ENCODE peak calls at places on chromosomes 5 and 9, in eight cellular contexts. L is HTR-8/SVneo, T is cardiac muscle cell, Y is H1, A is GM12891, V is Peyer's patch, B is GM06990, W is foreskin melanocyte. H is an unnamed sample.

GRCh38 chr5:66560371-66560770 is 35.8 kb upstream of the MAST4 start:
- DNase-seq in W (no peak), L (no peak), B (no peak), V (no peak), A (no peak), Y (no peak), T (no peak), H (no peak)

GRCh38 chr5:16617272-16617973 is 626 bp upstream of the RETREG1 start:
- DNase-seq in B (peak; percentile 14), A (no peak), Y (no peak), V (peak; percentile 48), T (no peak), L (peak; percentile 30), W (no peak), H (peak; percentile 74)

GRCh38 chr5:111367081-111367480 is 142.9 kb downstream of the CAMK4 start:
- DNase-seq in W (no peak), Y (no peak), T (no peak), B (no peak), L (peak; percentile 29), V (no peak), A (no peak), H (no peak)

GRCh38 chr5:34651791-34652190 is 4.3 kb upstream of the RAI14 start:
- DNase-seq in B (no peak), L (no peak), A (no peak), Y (no peak), V (no peak), W (no peak), T (no peak), H (no peak)

GRCh38 chr5:66608501-66608900 is 12.3 kb downstream of the MAST4 start:
- DNase-seq in Y (no peak), B (no peak), A (no peak), V (no peak), L (no peak), W (no peak), T (no peak), H (no peak)

GRCh38 chr9:14957054-14957453 is 46.8 kb upstream of the FREM1 start:
- DNase-seq in W (no peak), V (no peak), T (peak; percentile 18), L (no peak), Y (no peak), B (no peak), A (no peak), H (no peak)

GRCh38 chr5:37637165-37637845 is 202.5 kb downstream of the GDNF start:
- DNase-seq in W (no peak), B (no peak), Y (no peak), V (no peak), L (no peak), A (no peak), T (no peak), H (no peak)

GRCh38 chr5:159017787-159018186 is 81.9 kb downstream of the EBF1 start:
- DNase-seq in A (no peak), V (no peak), B (no peak), Y (peak; percentile 21), W (peak; percentile 18), T (peak; percentile 92), L (peak; percentile 12), H (peak; percentile 71)

GRCh38 chr5:90111354-90112070 is 298.0 kb downstream of the CETN3 start:
- DNase-seq in Y (no peak), V (no peak), B (no peak), L (no peak), A (no peak), W (no peak), T (peak; percentile 92), H (no peak)

GRCh38 chr5:158115468-158115867 is 256.5 kb upstream of the CLINT1 start:
- DNase-seq in L (no peak), A (no peak), W (no peak), Y (no peak), T (no peak), B (no peak), V (no peak), H (no peak)

GRCh38 chr5:159442210-159442850 is 112.0 kb upstream of the IL12B start:
- DNase-seq in T (no peak), V (no peak), A (no peak), L (no peak), B (no peak), W (no peak), Y (no peak), H (peak; percentile 82)

GRCh38 chr5:5066276-5067186 is 73.6 kb upstream of the ADAMTS16 start:
- DNase-seq in W (no peak), L (no peak), Y (no peak), A (no peak), V (no peak), B (no peak), T (no peak), H (no peak)

GRCh38 chr5:43066231-43066798 is 26.2 kb upstream of the ANXA2R start:
- DNase-seq in B (peak; percentile 88), T (peak; percentile 79), A (peak; percentile 28), L (no peak), V (peak; percentile 82), Y (no peak), W (peak; percentile 60), H (peak; percentile 89)

GRCh38 chr9:71567890-71568289 is 200.4 kb downstream of the CEMIP2 start:
- DNase-seq in Y (no peak), L (no peak), B (no peak), T (no peak), V (no peak), A (no peak), W (no peak), H (no peak)

GRCh38 chr5:172879434-172879828 is 45.4 kb downstream of the ERGIC1 start:
- DNase-seq in Y (no peak), T (no peak), W (no peak), V (no peak), L (no peak), A (no peak), B (no peak), H (no peak)

GRCh38 chr5:137995747-137996123 is 37.1 kb downstream of the FAM13B start:
- DNase-seq in Y (no peak), B (no peak), L (no peak), W (no peak), T (peak; percentile 7), A (no peak), V (no peak), H (no peak)

GRCh38 chr5:91077623-91078022 is 305.5 kb downstream of the ARRDC3 start:
- DNase-seq in V (no peak), B (no peak), T (no peak), L (no peak), W (no peak), A (no peak), Y (no peak), H (no peak)

GRCh38 chr5:126961128-126961527 is 69.2 kb downstream of the MARCHF3 start:
- DNase-seq in A (no peak), B (no peak), W (no peak), Y (no peak), L (no peak), V (no peak), T (no peak), H (no peak)

GRCh38 chr9:35603986-35604577 is 980 bp upstream of the TESK1 start:
- DNase-seq in W (peak; percentile 99), V (peak; percentile 99), Y (peak; percentile 100), B (peak; percentile 98), T (peak; percentile 100), L (peak; percentile 92), A (peak; percentile 92), H (peak; percentile 100)

GRCh38 chr5:77222722-77223121 is 12.2 kb downstream of the PDE8B start:
- DNase-seq in W (no peak), B (no peak), A (no peak), Y (no peak), L (no peak), V (no peak), T (no peak), H (no peak)

GRCh38 chr5:151772868-151773561 is 1.3 kb downstream of the G3BP1 start:
- DNase-seq in Y (no peak), T (peak; percentile 36), B (no peak), L (no peak), A (no peak), W (peak; percentile 25), V (no peak), H (no peak)

H was measured in endodermal cell.